ENCODE peak calls at places on chromosomes 5 and 9, in five cellular contexts. N is A549, S is fibroblast of mammary gland, P is adrenal gland, E is lung. K is an unnamed sample.

GRCh38 chr5:83895860-83896259 is 175.2 kb upstream of the HAPLN1 start:
- DNase-seq in E (no peak), P (no peak), S (peak), N (no peak), K (no peak)

GRCh38 chr5:1516615-1517601 is 6.9 kb downstream of the LPCAT1 start:
- DNase-seq in P (peak), E (peak), S (peak), N (peak), K (no peak)

GRCh38 chr5:172441262-172441751 is 13.0 kb downstream of the SH3PXD2B start:
- DNase-seq in S (peak), P (peak), N (no peak), E (no peak), K (no peak)

GRCh38 chr9:86741311-86742215 is 205.7 kb downstream of the GAS1 start:
- DNase-seq in S (peak), P (no peak), N (no peak), E (no peak), K (peak)

GRCh38 chr5:90096415-90097081 is 313.0 kb downstream of the CETN3 start:
- DNase-seq in P (peak), E (no peak), S (peak), N (peak), K (no peak)

GRCh38 chr5:65938256-65938655 is 11.9 kb downstream of the ERBIN start:
- DNase-seq in N (no peak), P (no peak), S (no peak), E (no peak), K (no peak)

GRCh38 chr9:134494273-134494815 is 147.3 kb upstream of the COL5A1 start:
- DNase-seq in E (no peak), P (no peak), S (no peak), N (no peak), K (no peak)

GRCh38 chr9:111095423-111095822 is 57.2 kb upstream of the LPAR1 start:
- DNase-seq in P (no peak), N (no peak), E (no peak), S (no peak), K (no peak)

GRCh38 chr5:168666356-168666755 is 87.2 kb upstream of the PANK3 start:
- DNase-seq in P (no peak), E (no peak), N (no peak), S (no peak), K (no peak)

GRCh38 chr5:38922199-38922598 is 76.4 kb downstream of the OSMR start:
- DNase-seq in E (peak), P (peak), N (peak), S (peak), K (no peak)

GRCh38 chr5:154831451-154831850 is 19.0 kb downstream of the FAXDC2 start:
- DNase-seq in S (no peak), E (no peak), P (no peak), N (no peak), K (no peak)

GRCh38 chr5:141639357-141640050 is 2.7 kb downstream of the RELL2 start:
- DNase-seq in N (no peak), P (no peak), S (no peak), E (no peak), K (no peak)

GRCh38 chr5:141636413-141637265 is at the start of the genes HDAC3 and RELL2:
- DNase-seq in E (peak), P (peak), S (peak), N (peak), K (no peak)

GRCh38 chr5:141638771-141639170 is 2.0 kb downstream of the RELL2 start:
- DNase-seq in S (no peak), E (no peak), N (no peak), P (no peak), K (no peak)

GRCh38 chr5:141637266-141637692 is 482 bp downstream of the RELL2 start:
- DNase-seq in S (no peak), P (no peak), E (no peak), N (no peak), K (no peak)

GRCh38 chr5:141637693-141638419 is 1.1 kb downstream of the RELL2 start:
- DNase-seq in S (peak), P (peak), E (peak), N (peak), K (no peak)
- TF ChIP-seq CTCF in S (peak), P (no peak), E (no peak), N (no peak), K (peak)

DNA sequence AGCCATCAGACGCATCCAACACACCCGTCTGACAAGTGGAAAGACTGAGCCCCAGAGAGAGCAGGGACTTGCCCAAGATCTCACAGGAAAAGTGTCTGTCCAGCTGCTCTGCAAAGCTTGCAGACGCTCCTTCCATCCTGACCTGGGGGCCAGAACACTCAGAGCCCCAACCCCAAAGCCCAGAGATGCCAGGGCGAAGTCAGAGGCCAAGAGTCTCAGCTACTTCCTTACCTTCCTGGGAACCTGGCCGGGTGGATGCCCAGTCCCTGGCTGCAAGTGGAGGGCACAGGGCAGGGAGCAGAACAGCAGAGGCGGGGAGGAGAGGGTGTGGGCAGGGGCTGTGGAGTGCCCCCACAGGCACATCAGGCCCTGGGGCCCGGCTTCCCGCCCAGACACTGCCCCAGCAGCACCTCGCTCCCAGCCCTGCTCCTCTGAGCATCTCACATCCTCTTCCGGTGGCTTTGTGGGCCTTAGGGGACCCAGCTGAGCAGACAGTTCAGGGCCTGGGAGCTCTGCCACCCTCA is 9.7 kb upstream of the RALGDS start:
- DNase-seq in P (no peak), S (no peak), N (no peak), E (no peak), K (no peak)
- H3K4me3 ChIP-seq in P (no peak), S (no peak), N (no peak), E (no peak), K (no peak)

GRCh38 chr5:139974661-139975060 is 68.4 kb downstream of the NRG2 start:
- DNase-seq in N (no peak), E (no peak), S (no peak), P (peak), K (no peak)
- TF ChIP-seq CTCF in N (no peak), E (no peak), S (no peak), P (no peak), K (no peak)

GRCh38 chr5:80987078-80987766 is 27.1 kb downstream of the RASGRF2 start:
- DNase-seq in E (no peak), N (no peak), S (no peak), P (no peak), K (no peak)
- H3K4me3 ChIP-seq in E (no peak), N (no peak), S (no peak), P (no peak), K (no peak)

GRCh38 chr5:158753354-158753753 is 346.4 kb downstream of the EBF1 start:
- DNase-seq in E (no peak), P (no peak), S (no peak), N (no peak), K (no peak)

GRCh38 chr5:158755971-158756370 is 343.7 kb downstream of the EBF1 start:
- DNase-seq in P (no peak), N (no peak), S (peak), E (no peak), K (no peak)

GRCh38 chr5:158754018-158754514 is 345.6 kb downstream of the EBF1 start:
- DNase-seq in E (no peak), N (peak), S (peak), P (no peak), K (no peak)

GRCh38 chr5:158756873-158757272 is 342.8 kb downstream of the EBF1 start:
- DNase-seq in E (no peak), S (peak), P (no peak), N (no peak), K (no peak)

DNA sequence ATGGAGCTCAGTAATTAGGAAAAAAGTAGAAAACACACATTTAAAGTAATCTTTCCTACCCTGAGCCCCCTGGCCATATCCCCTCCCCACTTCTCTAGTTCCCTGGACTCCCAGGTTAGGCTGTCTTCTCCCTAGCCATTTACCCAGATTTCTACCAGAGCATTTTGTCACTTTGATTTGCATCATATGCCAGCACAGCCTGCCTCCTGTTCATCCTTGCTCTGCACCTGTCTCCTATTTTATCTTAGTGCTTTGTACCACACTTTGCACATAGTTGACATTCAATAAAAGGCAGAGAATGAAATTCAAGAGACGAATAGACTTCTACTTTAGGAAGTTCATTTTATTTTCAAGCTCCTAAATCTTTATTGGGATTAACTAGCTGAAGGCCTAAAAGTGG is 344.5 kb downstream of the EBF1 start:
- DNase-seq in N (no peak), E (no peak), P (no peak), S (no peak), K (no peak)
- TF ChIP-seq CTCF in N (no peak), E (no peak), P (no peak), S (no peak), K (no peak)

GRCh38 chr5:35136386-35136785 is 88.6 kb upstream of the AGXT2 start:
- DNase-seq in N (peak), E (no peak), S (peak), P (no peak), K (peak)

GRCh38 chr5:35134278-35135030 is 86.7 kb upstream of the AGXT2 start:
- DNase-seq in P (no peak), E (no peak), N (no peak), S (no peak), K (no peak)

GRCh38 chr5:35138232-35138631 is 90.5 kb upstream of the AGXT2 start:
- DNase-seq in S (peak), N (no peak), E (no peak), P (no peak), K (no peak)

GRCh38 chr5:35133186-35133585 is 85.4 kb upstream of the AGXT2 start:
- DNase-seq in P (no peak), N (no peak), E (no peak), S (peak), K (no peak)

GRCh38 chr5:35135239-35135700 is 87.5 kb upstream of the AGXT2 start:
- DNase-seq in N (no peak), S (no peak), E (no peak), P (no peak), K (no peak)
- H3K4me3 ChIP-seq in N (no peak), S (no peak), E (no peak), P (no peak), K (no peak)

K was measured in HFF-Myc.